ENCODE peak calls at places on chromosomes 6 and 20, in six cellular contexts. L, Z, Y, P, H and E are unnamed samples.

GRCh38 chr6:139600919-139601470 is 226.5 kb upstream of the CITED2 start:
- DNase-seq in H (no peak), L (no peak), Z (no peak), Y (no peak), P (no peak), E (no peak)

GRCh38 chr20:49273696-49274277 is 4.1 kb downstream of the ZNFX1 start:
- DNase-seq in Z (no peak), L (no peak), Y (no peak), H (no peak), P (no peak), E (no peak)

GRCh38 chr6:106820412-106820852 is 154.1 kb downstream of the CD24 start:
- DNase-seq in Z (no peak), L (peak), P (peak), H (no peak), Y (no peak), E (peak)

GRCh38 chr20:41615110-41615509 is 3.1 kb downstream of the CHD6 start:
- DNase-seq in L (no peak), Y (no peak), H (no peak), Z (no peak), P (no peak), E (no peak)

GRCh38 chr6:134768936-134769335 is 181.0 kb downstream of the ALDH8A1 start:
- DNase-seq in Z (no peak), L (no peak), H (no peak), Y (no peak), P (no peak), E (no peak)

GRCh38 chr6:122877302-122877701 is 88.2 kb downstream of the SMPDL3A start:
- DNase-seq in L (no peak), P (no peak), Z (no peak), H (no peak), Y (no peak), E (no peak)

GRCh38 chr6:1872649-1873131 is 263.0 kb downstream of the FOXC1 start:
- DNase-seq in P (no peak), Y (no peak), Z (no peak), H (no peak), L (peak), E (peak)

GRCh38 chr6:145783796-145784195 is 30.8 kb downstream of the FBXO30 start:
- DNase-seq in P (no peak), Y (no peak), H (no peak), L (no peak), Z (no peak), E (no peak)

GRCh38 chr20:353166-353565 is 6.3 kb downstream of the NRSN2 start:
- DNase-seq in L (no peak), H (no peak), Z (no peak), P (no peak), Y (no peak), E (no peak)

GRCh38 chr6:159357211-159357920 is 188.2 kb downstream of the FNDC1 start:
- DNase-seq in H (no peak), Z (no peak), P (no peak), Y (no peak), L (no peak), E (no peak)

GRCh38 chr6:158766621-158767435 is 52.3 kb downstream of the EZR start:
- DNase-seq in L (no peak), Y (no peak), P (no peak), H (no peak), Z (no peak), E (no peak)

GRCh38 chr6:160300076-160300695 is 41.6 kb upstream of the SLC22A2 start:
- DNase-seq in P (no peak), H (no peak), Y (no peak), Z (no peak), L (no peak), E (no peak)

GRCh38 chr20:7742479-7742878 is 197.8 kb downstream of the HAO1 start:
- DNase-seq in Z (no peak), H (no peak), Y (no peak), L (peak), P (no peak), E (peak)

GRCh38 chr6:123616942-123617341 is 19.8 kb downstream of the TRDN start:
- DNase-seq in P (no peak), Z (no peak), L (no peak), Y (no peak), H (no peak), E (no peak)

GRCh38 chr6:169967687-169968086 is 216.3 kb downstream of the ERMARD start:
- DNase-seq in L (no peak), Y (no peak), Z (no peak), H (no peak), P (peak), E (no peak)

GRCh38 chr6:33206864-33207568 is 1.3 kb upstream of the RING1 start:
- DNase-seq in L (peak), P (no peak), H (no peak), Z (peak), Y (no peak), E (peak)

GRCh38 chr6:50264995-50265571 is 215.4 kb upstream of the DEFB112 start:
- DNase-seq in L (no peak), H (no peak), P (no peak), Y (no peak), Z (peak), E (no peak)

GRCh38 chr20:62804021-62804631 is 509 bp upstream of the OGFR start:
- DNase-seq in L (no peak), H (no peak), Y (no peak), P (no peak), Z (no peak), E (no peak)

GRCh38 chr20:57563522-57563921 is 2.6 kb downstream of the PCK1 start:
- DNase-seq in Y (no peak), Z (no peak), H (no peak), P (no peak), L (no peak), E (no peak)

GRCh38 chr6:24402697-24403500 is at the start of gene MRS2:
- DNase-seq in H (peak), Z (peak), Y (peak), L (peak), P (peak), E (peak)

GRCh38 chr6:16402501-16402900 is 164.1 kb downstream of the GMPR start:
- DNase-seq in P (no peak), L (no peak), H (no peak), Z (no peak), Y (no peak), E (peak)

GRCh38 chr6:70108230-70108629 is 194.7 kb downstream of the COL9A1 start:
- DNase-seq in Y (no peak), H (no peak), P (no peak), Z (peak), L (peak), E (peak)

GRCh38 chr6:71364910-71365542 is 76.4 kb downstream of the OGFRL1 start:
- DNase-seq in H (no peak), L (peak), Y (no peak), Z (no peak), P (no peak), E (no peak)

GRCh38 chr20:21190866-21191265 is 65.0 kb downstream of the KIZ start:
- DNase-seq in L (no peak), Z (no peak), P (no peak), H (no peak), Y (no peak), E (no peak)
- H2BK120ac ChIP-seq in L (no peak), Z (no peak), P (no peak), H (peak), Y (peak), E (no peak)

DNA sequence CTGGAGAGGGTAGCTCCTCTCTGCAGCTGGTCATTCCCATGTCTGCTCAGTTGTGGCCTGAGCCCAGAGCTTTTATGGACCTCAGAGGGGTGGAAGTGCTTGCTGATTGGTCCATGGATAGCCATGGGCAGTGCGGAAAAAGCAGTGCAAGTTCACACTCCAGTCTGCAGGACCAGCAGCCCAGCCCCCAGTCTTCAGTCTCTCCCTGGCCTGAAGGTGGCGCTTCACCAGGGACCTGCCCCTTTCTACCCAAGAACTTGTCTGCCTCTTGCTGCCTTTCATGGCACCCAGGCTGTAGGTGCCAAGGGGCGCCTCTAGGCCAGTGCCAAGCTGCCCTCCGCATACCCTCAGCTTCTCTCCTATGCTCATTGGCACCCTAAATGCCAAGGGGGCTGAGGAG is 91.0 kb downstream of the TBXT start:
- DNase-seq in Z (no peak), L (no peak), H (peak), P (no peak), Y (peak), E (no peak)
- H3K14ac ChIP-seq in Z (no peak), L (no peak), H (no peak), P (no peak), Y (no peak), E (no peak)

GRCh38 chr20:2151805-2152727 is 50.4 kb downstream of the STK35 start:
- DNase-seq in L (peak), Y (no peak), H (no peak), Z (no peak), P (no peak), E (peak)
- H2BK120ac ChIP-seq in L (no peak), Y (no peak), H (no peak), Z (no peak), P (no peak), E (no peak)

GRCh38 chr20:8930691-8931090 is 138.2 kb upstream of the PLCB4 start:
- DNase-seq in P (no peak), Z (no peak), L (peak), Y (no peak), H (no peak), E (no peak)

GRCh38 chr20:8932192-8933150 is 136.4 kb upstream of the PLCB4 start:
- DNase-seq in H (no peak), Z (no peak), L (peak), Y (no peak), P (no peak), E (peak)

GRCh38 chr20:8935878-8936277 is 133.0 kb upstream of the PLCB4 start:
- DNase-seq in L (no peak), P (no peak), Z (no peak), H (no peak), Y (no peak), E (no peak)

GRCh38 chr20:8934362-8934761 is 134.5 kb upstream of the PLCB4 start:
- DNase-seq in P (no peak), L (no peak), Z (no peak), H (no peak), Y (no peak), E (no peak)

GRCh38 chr20:8933391-8933807 is 135.5 kb upstream of the PLCB4 start:
- DNase-seq in L (no peak), H (no peak), Z (peak), Y (no peak), P (no peak), E (peak)
- H3K14ac ChIP-seq in L (no peak), H (no peak), Z (no peak), Y (no peak), P (no peak), E (no peak)

GRCh38 chr6:143744593-143745151 is 66.9 kb downstream of the PHACTR2 start:
- DNase-seq in Y (no peak), H (no peak), L (peak), P (no peak), Z (no peak), E (peak)

GRCh38 chr6:143746202-143747119 is 68.7 kb downstream of the PHACTR2 start:
- DNase-seq in Z (no peak), H (peak), P (no peak), L (no peak), Y (peak), E (no peak)

GRCh38 chr6:143747347-143747842 is 69.6 kb downstream of the PHACTR2 start:
- DNase-seq in L (no peak), Z (no peak), P (no peak), H (no peak), Y (peak), E (no peak)

GRCh38 chr6:143743256-143744166 is 65.7 kb downstream of the PHACTR2 start:
- DNase-seq in Z (no peak), L (peak), H (no peak), P (no peak), Y (no peak), E (peak)

DNA sequence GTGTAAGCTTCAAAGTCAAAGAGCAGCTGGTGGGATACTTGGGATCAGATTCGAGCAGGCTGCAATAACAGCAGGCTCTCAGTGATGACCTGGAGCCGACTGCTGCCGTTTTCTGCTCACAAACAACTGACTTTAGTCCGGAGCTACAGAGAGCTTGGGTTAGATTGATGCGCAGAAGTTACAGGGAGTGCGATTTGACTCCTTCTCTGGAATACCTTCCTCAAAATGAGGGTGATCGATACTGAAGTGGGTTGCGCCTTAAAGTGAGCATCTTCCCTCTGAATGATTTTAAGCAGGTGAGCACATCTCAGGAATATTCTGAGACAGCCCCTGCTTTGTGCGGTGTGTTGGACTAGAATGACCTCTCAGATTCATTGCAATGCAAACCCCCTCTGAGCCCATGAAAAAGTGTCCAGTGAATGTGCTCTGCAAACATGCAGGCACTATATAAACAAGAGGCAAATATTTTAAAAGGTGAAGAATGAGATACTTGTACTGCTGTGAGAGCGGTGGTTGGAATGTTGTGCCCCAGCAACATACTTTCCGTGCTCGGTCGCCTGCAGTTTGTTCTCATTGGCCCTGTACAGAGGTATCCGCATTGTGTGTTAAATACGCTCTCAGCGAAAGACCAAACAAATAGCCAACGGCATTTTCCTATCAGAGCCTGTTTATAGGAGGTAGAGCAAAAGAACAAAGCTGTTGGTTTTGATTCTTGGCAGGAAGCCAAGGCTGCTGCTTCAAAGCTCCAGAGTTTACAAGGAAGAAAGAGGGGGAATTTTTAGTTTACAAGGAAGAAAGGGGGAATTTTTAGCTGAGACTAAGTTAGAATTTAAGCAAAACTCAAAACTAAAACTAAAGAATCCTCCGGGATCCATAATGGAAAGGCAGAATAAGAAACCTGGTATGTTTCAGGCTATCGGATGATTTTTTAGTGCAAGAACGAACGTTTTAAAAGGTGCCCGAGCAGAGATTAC is 67.7 kb downstream of the PHACTR2 start:
- DNase-seq in Z (peak), L (peak), P (peak), Y (peak), H (no peak), E (peak)
- H2BK120ac ChIP-seq in Z (no peak), L (peak), P (peak), Y (no peak), H (peak), E (no peak)

GRCh38 chr20:23366384-23366783 is 4.4 kb downstream of the GZF1 start:
- DNase-seq in Z (no peak), L (no peak), Y (no peak), H (no peak), P (no peak), E (no peak)
- H3K14ac ChIP-seq in Z (no peak), L (peak), Y (no peak), H (no peak), P (no peak), E (no peak)

GRCh38 chr6:35977308-35977707 is 47.1 kb downstream of the SLC26A8 start:
- DNase-seq in H (no peak), L (no peak), Y (no peak), Z (no peak), P (no peak), E (no peak)
- H2BK120ac ChIP-seq in H (no peak), L (no peak), Y (no peak), Z (no peak), P (no peak), E (no peak)

DNA sequence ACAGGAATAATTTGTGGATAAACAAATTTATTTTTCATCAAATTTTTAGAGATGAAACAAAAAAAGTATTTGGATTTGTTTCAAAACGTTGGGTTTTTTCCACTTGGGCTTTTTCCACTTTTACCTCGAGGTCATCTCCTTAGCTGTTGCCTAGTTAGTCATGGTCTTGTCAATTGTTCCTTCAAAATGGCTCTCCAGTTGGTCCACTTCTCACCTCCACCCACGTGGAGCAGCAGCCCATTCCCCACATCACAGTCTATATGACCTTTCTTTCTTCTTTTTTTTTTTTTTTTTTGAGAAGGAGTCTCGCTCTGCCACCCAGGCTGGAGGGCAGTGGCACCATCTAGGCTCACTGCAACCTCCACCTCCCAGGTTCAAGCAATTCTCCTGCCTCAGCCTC is 6.7 kb upstream of the SLC4A11 start:
- DNase-seq in H (no peak), P (no peak), Z (no peak), Y (no peak), L (no peak), E (no peak)
- H3K14ac ChIP-seq in H (no peak), P (no peak), Z (no peak), Y (no peak), L (no peak), E (no peak)

GRCh38 chr6:44666324-44666723 is 278.8 kb downstream of the CDC5L start:
- DNase-seq in P (no peak), Z (no peak), H (no peak), L (no peak), Y (peak), E (no peak)
- H2BK120ac ChIP-seq in P (peak), Z (no peak), H (peak), L (peak), Y (no peak), E (no peak)